ENCODE peak calls at places on chromosomes 11 and 22, in five cellular contexts. C is AG09309, Q is fibroblast of mammary gland, N is pancreas, I is thoracic aorta. W is an unnamed sample.

GRCh38 chr22:22745225-22746060 is 101.0 kb downstream of the GGTLC2 start:
- DNase-seq in N (peak), C (no peak), I (no peak), Q (peak), W (peak)

GRCh38 chr11:87421422-87421821 is 383.7 kb downstream of the TMEM135 start:
- DNase-seq in I (peak), Q (peak), C (peak), N (no peak), W (peak)

GRCh38 chr11:46633291-46634217 is 16.2 kb downstream of the ATG13 start:
- DNase-seq in Q (no peak), I (no peak), C (no peak), N (no peak), W (no peak)

GRCh38 chr22:25697978-25698377 is 44.0 kb upstream of the MYO18B start:
- DNase-seq in Q (no peak), C (no peak), I (no peak), N (no peak), W (no peak)

GRCh38 chr22:27115410-27115809 is 458.0 kb downstream of the MIAT start:
- DNase-seq in N (no peak), C (no peak), I (no peak), Q (no peak), W (no peak)

GRCh38 chr11:111586305-111586915 is 15.8 kb upstream of the SIK2 start:
- DNase-seq in C (no peak), N (peak), I (no peak), Q (peak), W (peak)

GRCh38 chr11:73393011-73393380 is 16.8 kb downstream of the RELT start:
- DNase-seq in I (no peak), C (no peak), N (no peak), Q (no peak), W (no peak)

GRCh38 chr22:39546889-39547586 is 14.5 kb upstream of the RPS19BP1 start:
- DNase-seq in Q (peak), I (no peak), C (no peak), N (no peak), W (no peak)

GRCh38 chr11:11391796-11392195 is 38.7 kb upstream of the CSNK2A3 start:
- DNase-seq in C (peak), Q (peak), N (no peak), I (peak), W (peak)

GRCh38 chr11:65911682-65912568 is 6.9 kb downstream of the C11orf68 start:
- DNase-seq in Q (peak), I (no peak), C (no peak), N (no peak), W (peak)

GRCh38 chr11:72100009-72100408 is 3.1 kb downstream of the LAMTOR1 start:
- DNase-seq in N (no peak), I (no peak), C (no peak), Q (no peak), W (no peak)

GRCh38 chr11:78392854-78393253 is 24.8 kb downstream of the GAB2 start:
- DNase-seq in I (no peak), C (no peak), Q (no peak), N (no peak), W (no peak)

GRCh38 chr22:46592390-46592872 is 27.8 kb upstream of the GRAMD4 start:
- DNase-seq in Q (peak), N (no peak), C (peak), I (no peak), W (peak)

GRCh38 chr11:123239371-123240150 is 44.5 kb upstream of the CLMP start:
- DNase-seq in C (no peak), Q (peak), I (no peak), N (no peak), W (peak)

GRCh38 chr22:19383292-19383691 is 48.2 kb downstream of the HIRA start:
- DNase-seq in C (no peak), Q (no peak), I (no peak), N (no peak), W (no peak)

GRCh38 chr11:393219-394033 is 583 bp upstream of the PKP3 start:
- DNase-seq in I (no peak), C (peak), Q (peak), N (no peak), W (peak)

GRCh38 chr11:5593146-5593545 is 3.3 kb upstream of the TRIM6 start:
- DNase-seq in N (no peak), Q (no peak), I (no peak), C (no peak), W (no peak)

GRCh38 chr11:65530157-65530496 is 5.2 kb downstream of the SCYL1 start:
- DNase-seq in C (no peak), I (no peak), N (no peak), Q (no peak), W (no peak)

GRCh38 chr11:35135222-35135621 is 3.7 kb upstream of the CD44 start:
- DNase-seq in I (no peak), Q (peak), C (no peak), N (peak), W (peak)

GRCh38 chr22:25953276-25953675 is 211.3 kb downstream of the MYO18B start:
- DNase-seq in C (no peak), N (no peak), I (no peak), Q (no peak), W (no peak)

GRCh38 chr11:15589070-15589626 is 474.4 kb downstream of the INSC start:
- DNase-seq in I (no peak), C (no peak), Q (no peak), N (no peak), W (no peak)

GRCh38 chr11:44992181-44992582 is 41.5 kb upstream of the TP53I11 start:
- DNase-seq in Q (peak), N (peak), I (no peak), C (no peak), W (no peak)

GRCh38 chr11:11073996-11074395 is 216.1 kb upstream of the ZBED5 start:
- DNase-seq in I (no peak), C (no peak), N (no peak), Q (no peak), W (no peak)

GRCh38 chr22:35622132-35622913 is 5.2 kb upstream of the MB start:
- DNase-seq in Q (no peak), I (no peak), C (no peak), N (peak), W (no peak)

GRCh38 chr11:35236667-35237003 is 97.7 kb downstream of the CD44 start:
- DNase-seq in I (no peak), C (peak), N (no peak), Q (peak), W (peak)

GRCh38 chr11:77092382-77092781 is 10.3 kb upstream of the OMP start:
- DNase-seq in I (no peak), N (no peak), C (no peak), Q (no peak), W (no peak)

GRCh38 chr11:102986815-102987214 is 31.3 kb upstream of the MMP13 start:
- DNase-seq in N (no peak), I (no peak), C (no peak), Q (peak), W (peak)

DNA sequence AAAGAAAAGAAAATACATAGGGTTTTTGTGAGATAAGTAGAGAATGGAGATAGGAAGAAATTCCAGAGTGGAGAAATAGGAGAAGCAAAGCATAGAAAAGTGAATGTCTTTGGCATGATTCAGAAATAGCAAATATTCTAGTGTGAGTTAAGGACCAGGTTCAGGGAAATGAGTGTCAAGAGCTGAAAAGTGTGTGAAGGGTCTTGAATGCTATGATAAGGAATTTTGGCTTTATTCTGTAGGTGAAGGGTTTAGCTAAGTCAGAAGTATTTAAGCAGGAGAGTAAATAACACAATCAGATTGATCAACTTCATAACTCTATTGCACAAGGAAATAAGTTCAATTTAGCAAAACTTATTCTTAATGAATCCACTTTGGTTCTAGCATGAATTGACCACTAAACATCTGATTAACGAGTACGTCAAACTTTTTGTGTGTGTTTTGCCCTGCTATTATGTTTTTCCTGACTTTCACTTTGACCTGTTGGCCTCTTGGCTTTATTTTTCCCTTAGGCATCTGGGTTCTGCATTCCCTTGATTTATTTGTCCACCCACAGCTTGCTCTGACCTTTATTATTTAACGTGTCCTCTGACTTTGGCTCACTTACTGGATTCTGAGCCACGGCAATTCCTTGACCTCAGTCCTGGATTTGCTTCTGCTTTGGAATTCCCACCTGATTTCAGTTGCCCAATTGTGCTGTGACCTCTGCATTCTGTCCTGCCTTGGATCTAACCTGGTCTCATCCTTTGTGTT is 11.9 kb upstream of the TMEM218 start:
- DNase-seq in N (no peak), C (no peak), I (no peak), Q (peak), W (no peak)
- H3K4me3 ChIP-seq in N (no peak), C (no peak), I (peak), Q (no peak), W (no peak)

GRCh38 chr11:66956689-66957290 is 1.4 kb downstream of the PC start:
- DNase-seq in I (no peak), C (no peak), Q (peak), N (no peak), W (peak)

GRCh38 chr11:66950113-66950535 is 8.1 kb downstream of the PC start:
- DNase-seq in N (no peak), C (no peak), Q (peak), I (no peak), W (peak)

GRCh38 chr11:66953431-66953833 is 4.8 kb downstream of the PC start:
- DNase-seq in C (no peak), N (no peak), Q (no peak), I (no peak), W (no peak)

GRCh38 chr11:66951927-66952337 is 6.3 kb downstream of the PC start:
- DNase-seq in N (no peak), Q (peak), C (no peak), I (no peak), W (peak)

GRCh38 chr11:66951135-66951534 is 7.0 kb downstream of the PC start:
- DNase-seq in Q (no peak), N (no peak), C (no peak), I (no peak), W (no peak)
- TF ChIP-seq CTCF in Q (no peak), N (no peak), C (no peak), I (no peak), W (no peak)

DNA sequence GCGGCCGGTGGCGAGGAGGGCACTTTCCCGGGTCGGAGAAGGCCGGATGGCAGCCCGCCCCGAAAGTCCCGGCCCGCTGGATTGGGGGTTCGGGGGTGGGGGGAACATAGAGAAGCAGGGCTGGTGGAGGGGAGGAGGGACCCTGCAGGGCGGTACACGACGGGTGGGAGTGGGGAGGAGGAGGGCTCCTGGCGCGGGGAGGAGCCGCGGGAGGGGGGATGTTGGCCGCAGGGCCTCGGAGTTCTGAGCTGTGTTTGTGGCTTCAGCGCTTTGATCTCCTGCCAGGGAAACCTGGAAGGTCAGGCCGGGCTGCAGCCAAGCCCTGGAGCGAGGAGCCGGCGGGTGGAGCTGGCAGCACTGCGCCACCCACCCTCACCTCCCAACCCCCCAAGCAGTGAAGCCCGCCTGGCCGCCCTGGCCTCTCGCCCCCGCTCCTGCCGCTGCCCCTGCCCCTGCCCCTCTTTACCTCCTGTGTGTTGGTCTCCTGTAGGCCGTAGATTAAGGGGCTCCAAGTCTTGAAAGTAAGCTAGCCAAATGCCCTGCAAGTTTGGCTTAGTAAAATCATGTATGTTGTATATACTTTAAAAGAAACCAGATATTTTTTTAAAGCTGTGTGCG is 30.9 kb downstream of the C22orf31 start:
- DNase-seq in I (peak), Q (peak), C (peak), N (peak), W (peak)
- H3K4me3 ChIP-seq in I (peak), Q (peak), C (peak), N (peak), W (peak)

GRCh38 chr11:12598330-12599256 is 75.6 kb upstream of the TEAD1 start:
- DNase-seq in C (no peak), Q (peak), N (no peak), I (no peak), W (peak)

GRCh38 chr11:12600829-12601228 is 73.4 kb upstream of the TEAD1 start:
- DNase-seq in Q (no peak), C (no peak), I (no peak), N (no peak), W (no peak)

GRCh38 chr11:12602421-12602820 is 71.8 kb upstream of the TEAD1 start:
- DNase-seq in N (no peak), Q (peak), C (no peak), I (no peak), W (peak)

GRCh38 chr11:12603362-12604088 is 70.7 kb upstream of the TEAD1 start:
- DNase-seq in C (no peak), N (no peak), I (no peak), Q (no peak), W (no peak)

GRCh38 chr11:12599408-12600143 is 74.6 kb upstream of the TEAD1 start:
- DNase-seq in C (no peak), Q (peak), N (peak), I (no peak), W (no peak)
- TF ChIP-seq CTCF in C (peak), Q (peak), N (peak), I (peak), W (peak)

DNA sequence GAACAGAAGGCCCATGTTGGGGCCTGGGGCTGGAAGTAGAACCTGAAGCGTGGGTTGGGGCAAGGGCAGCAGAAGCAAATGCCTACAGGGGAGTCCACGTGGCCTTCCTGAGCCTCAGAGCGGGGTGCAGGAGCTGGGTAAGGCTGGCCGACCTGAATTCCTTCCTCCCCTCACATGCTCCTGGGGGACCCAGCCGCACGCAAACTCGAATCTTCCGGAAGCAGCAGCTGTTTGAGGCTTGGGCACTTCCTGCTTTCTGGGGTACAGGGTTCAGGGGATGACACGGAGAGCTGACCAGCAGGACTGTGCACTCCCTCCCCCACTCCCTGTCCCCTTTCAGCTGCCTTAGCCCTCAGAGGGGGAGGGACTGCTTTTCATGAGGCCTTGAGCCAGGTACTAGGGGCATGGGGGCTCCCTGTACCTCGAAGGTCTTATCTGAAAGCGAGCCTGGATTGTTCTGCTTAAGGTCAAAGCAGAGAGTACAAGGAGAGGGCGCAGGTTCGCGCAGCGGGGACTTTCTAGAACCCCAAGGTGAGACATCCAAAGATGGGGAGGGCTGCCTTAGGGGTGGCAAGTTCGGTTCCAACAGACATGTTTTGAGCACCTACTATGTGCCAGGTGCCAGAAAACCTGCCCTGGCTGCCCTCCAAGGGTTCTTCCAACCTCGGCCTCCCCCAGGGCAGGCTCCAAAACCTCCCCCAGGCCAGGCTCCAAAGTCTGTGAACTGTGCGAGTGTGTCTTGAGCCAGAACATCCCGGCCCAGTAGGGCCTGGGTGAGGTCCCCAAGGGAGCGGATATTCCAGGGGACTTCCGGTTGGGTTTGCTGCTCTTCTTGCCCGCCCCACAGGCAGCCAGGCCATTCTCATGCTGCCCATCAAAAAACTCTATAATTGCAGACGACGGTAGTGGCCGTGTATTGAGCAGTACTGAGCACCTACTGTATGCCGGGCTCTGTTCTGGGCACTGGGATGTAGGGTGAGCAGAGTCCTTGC is 1.7 kb downstream of the NCF4 start:
- DNase-seq in N (no peak), C (no peak), Q (no peak), I (no peak), W (no peak)
- H3K4me3 ChIP-seq in N (peak), C (no peak), Q (no peak), I (peak), W (no peak)

DNA sequence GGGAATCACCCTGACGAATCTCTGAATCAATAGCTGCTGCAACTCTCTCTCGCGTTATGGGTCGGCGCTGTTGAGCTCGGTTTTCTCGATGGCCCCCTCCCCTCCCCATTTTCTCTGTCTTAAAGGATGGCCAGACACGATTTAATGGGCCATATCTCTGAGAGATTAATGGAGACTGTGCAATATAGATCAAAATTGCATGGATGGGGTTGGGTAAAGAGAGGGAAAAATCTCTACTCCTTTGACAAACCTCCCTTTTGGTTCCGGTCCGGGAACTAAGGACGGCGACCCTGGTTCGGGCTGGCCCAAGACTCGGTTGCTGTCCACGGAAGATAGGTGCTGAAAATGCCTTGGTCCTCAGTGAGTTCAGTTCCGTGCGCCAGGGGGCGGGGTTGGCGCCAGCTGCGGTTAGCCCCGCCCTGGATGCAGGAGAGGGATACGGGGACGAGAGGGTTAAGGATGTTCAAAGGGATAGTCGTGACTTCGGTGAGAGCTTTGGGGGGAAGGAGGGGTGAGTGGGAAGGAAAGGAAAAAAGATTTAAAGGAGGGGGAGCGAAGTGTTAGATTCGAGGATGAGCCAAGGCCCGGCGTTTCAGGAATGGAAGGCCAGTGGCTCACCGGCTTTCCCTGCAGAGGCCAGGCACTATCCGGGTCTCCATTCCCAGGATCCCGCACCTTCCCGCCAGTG is 103.6 kb upstream of the HSD17B12 start:
- DNase-seq in C (no peak), N (no peak), I (no peak), Q (peak), W (peak)
- TF ChIP-seq CTCF in C (peak), N (no peak), I (no peak), Q (peak), W (peak)

GRCh38 chr22:41308544-41308947 is 7.2 kb downstream of the ZC3H7B start:
- DNase-seq in Q (peak), C (no peak), N (no peak), I (no peak), W (peak)
- H3K4me3 ChIP-seq in Q (no peak), C (no peak), N (no peak), I (no peak), W (no peak)

DNA sequence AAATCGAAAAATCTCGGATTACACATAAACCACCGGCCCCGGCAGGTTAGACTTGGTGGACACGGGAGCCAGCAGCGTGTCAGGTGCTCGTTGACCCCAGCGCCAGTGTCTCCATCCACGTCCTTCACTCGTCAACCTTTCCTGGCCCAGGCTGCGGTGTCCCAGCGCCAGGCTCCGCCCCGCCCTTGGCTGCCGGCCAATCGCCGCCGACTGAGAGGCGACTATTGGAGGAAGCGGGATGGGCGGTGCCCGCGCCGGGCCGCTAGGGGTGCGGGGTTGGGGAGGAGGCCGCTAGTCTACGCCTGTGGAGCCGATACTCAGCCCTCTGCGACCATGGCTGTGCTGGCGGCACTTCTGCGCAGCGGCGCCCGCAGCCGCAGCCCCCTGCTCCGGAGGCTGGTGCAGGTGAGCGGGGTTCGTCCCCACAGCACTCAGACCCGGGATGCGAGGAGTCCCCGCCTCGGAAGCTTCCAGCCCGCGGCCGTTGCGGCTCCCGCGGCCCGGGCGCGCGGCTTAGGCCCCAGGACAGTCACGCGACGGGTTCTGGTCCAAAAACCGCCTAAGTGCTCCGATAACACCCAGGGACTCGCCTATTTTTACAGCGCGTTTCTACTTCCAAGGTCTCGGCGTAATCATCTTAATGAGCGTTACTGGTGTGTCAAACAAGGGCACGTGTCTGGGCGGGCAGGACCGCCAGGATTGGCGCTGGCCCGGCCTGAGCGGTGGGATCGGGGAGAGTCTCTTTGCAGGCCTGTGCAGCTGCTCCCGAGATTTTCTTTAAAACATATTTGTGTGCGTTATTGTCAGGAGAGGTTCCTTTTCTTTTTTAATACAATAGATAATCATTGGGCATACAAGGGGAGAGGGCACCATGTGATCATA is at the start of gene ACAT1:
- DNase-seq in I (peak), Q (peak), C (peak), N (peak), W (peak)
- TF ChIP-seq CTCF in I (peak), Q (no peak), C (peak), N (peak), W (peak)

W was measured in AG10803.